ENCODE peak calls at places on chromosomes 11 and 22, in ten cellular contexts. One of them, this sample, is unnamed.

GRCh38 chr11:108170191-108170590 is 48.8 kb downstream of the ACAT1 start:
- ATAC-seq in Right ventricle myocardium superior: no peak
- ATAC-seq in aorta: no peak
- ATAC-seq in left cardiac atrium: no peak
- ATAC-seq in CD4-positive, alpha-beta T cell: no peak
- ATAC-seq in stimulated activated naive CD8-positive, alpha-beta T cell treated with anti-CD3 and anti-CD28 coated beads, Interleukin-15, amount 100 ng/mL, for 72 hours: peak; percentile 77
- ATAC-seq in activated CD8-positive, alpha-beta T cell treated with anti-CD3 and anti-CD28 coated beads for 36 hours: peak; percentile 61
- ATAC-seq in HepG2: no peak
- ATAC-seq in body of pancreas: no peak
- ATAC-seq in heart left ventricle: no peak
- ATAC-seq in this sample: no peak

GRCh38 chr22:23237201-23237798 is 57.0 kb downstream of the BCR start:
- ATAC-seq in Right ventricle myocardium superior: peak; percentile 75
- ATAC-seq in aorta: peak; percentile 20
- ATAC-seq in left cardiac atrium: peak; percentile 84
- ATAC-seq in CD4-positive, alpha-beta T cell: no peak
- ATAC-seq in stimulated activated naive CD8-positive, alpha-beta T cell treated with anti-CD3 and anti-CD28 coated beads, Interleukin-15, amount 100 ng/mL, for 72 hours: no peak
- ATAC-seq in activated CD8-positive, alpha-beta T cell treated with anti-CD3 and anti-CD28 coated beads for 36 hours: no peak
- ATAC-seq in HepG2: no peak
- ATAC-seq in body of pancreas: peak; percentile 65
- ATAC-seq in heart left ventricle: peak; percentile 68
- ATAC-seq in this sample: peak; percentile 83

GRCh38 chr22:39234867-39235687 is 9.7 kb downstream of the PDGFB start:
- ATAC-seq in Right ventricle myocardium superior: peak; percentile 67
- ATAC-seq in aorta: peak; percentile 33
- ATAC-seq in left cardiac atrium: peak; percentile 32
- ATAC-seq in CD4-positive, alpha-beta T cell: peak; percentile 28
- ATAC-seq in stimulated activated naive CD8-positive, alpha-beta T cell treated with anti-CD3 and anti-CD28 coated beads, Interleukin-15, amount 100 ng/mL, for 72 hours: no peak
- ATAC-seq in activated CD8-positive, alpha-beta T cell treated with anti-CD3 and anti-CD28 coated beads for 36 hours: no peak
- ATAC-seq in HepG2: no peak
- ATAC-seq in body of pancreas: peak; percentile 52
- ATAC-seq in heart left ventricle: peak; percentile 58
- ATAC-seq in this sample: peak; percentile 35

GRCh38 chr22:22463855-22464540 is 44.5 kb downstream of the ZNF280B start:
- ATAC-seq in Right ventricle myocardium superior: peak; percentile 79
- ATAC-seq in aorta: no peak
- ATAC-seq in left cardiac atrium: peak; percentile 47
- ATAC-seq in CD4-positive, alpha-beta T cell: no peak
- ATAC-seq in stimulated activated naive CD8-positive, alpha-beta T cell treated with anti-CD3 and anti-CD28 coated beads, Interleukin-15, amount 100 ng/mL, for 72 hours: peak; percentile 55
- ATAC-seq in activated CD8-positive, alpha-beta T cell treated with anti-CD3 and anti-CD28 coated beads for 36 hours: no peak
- ATAC-seq in HepG2: peak; percentile 78
- ATAC-seq in body of pancreas: no peak
- ATAC-seq in heart left ventricle: peak; percentile 49
- ATAC-seq in this sample: no peak

GRCh38 chr11:130774703-130775102 is 141.6 kb downstream of the SNX19 start:
- ATAC-seq in Right ventricle myocardium superior: peak; percentile 75
- ATAC-seq in aorta: no peak
- ATAC-seq in left cardiac atrium: peak; percentile 36
- ATAC-seq in CD4-positive, alpha-beta T cell: no peak
- ATAC-seq in stimulated activated naive CD8-positive, alpha-beta T cell treated with anti-CD3 and anti-CD28 coated beads, Interleukin-15, amount 100 ng/mL, for 72 hours: no peak
- ATAC-seq in activated CD8-positive, alpha-beta T cell treated with anti-CD3 and anti-CD28 coated beads for 36 hours: no peak
- ATAC-seq in HepG2: no peak
- ATAC-seq in body of pancreas: no peak
- ATAC-seq in heart left ventricle: peak; percentile 78
- ATAC-seq in this sample: no peak

GRCh38 chr11:7072401-7073028 is 16.3 kb upstream of the RBMXL2 start:
- ATAC-seq in Right ventricle myocardium superior: no peak
- ATAC-seq in aorta: no peak
- ATAC-seq in left cardiac atrium: no peak
- ATAC-seq in CD4-positive, alpha-beta T cell: no peak
- ATAC-seq in stimulated activated naive CD8-positive, alpha-beta T cell treated with anti-CD3 and anti-CD28 coated beads, Interleukin-15, amount 100 ng/mL, for 72 hours: no peak
- ATAC-seq in activated CD8-positive, alpha-beta T cell treated with anti-CD3 and anti-CD28 coated beads for 36 hours: no peak
- ATAC-seq in HepG2: no peak
- ATAC-seq in body of pancreas: no peak
- ATAC-seq in heart left ventricle: no peak
- ATAC-seq in this sample: no peak

GRCh38 chr11:117299351-117300300 is 8.5 kb downstream of the BACE1-AS start:
- ATAC-seq in Right ventricle myocardium superior: peak; percentile 17
- ATAC-seq in aorta: no peak
- ATAC-seq in left cardiac atrium: peak; percentile 3
- ATAC-seq in CD4-positive, alpha-beta T cell: no peak
- ATAC-seq in stimulated activated naive CD8-positive, alpha-beta T cell treated with anti-CD3 and anti-CD28 coated beads, Interleukin-15, amount 100 ng/mL, for 72 hours: peak; percentile 27
- ATAC-seq in activated CD8-positive, alpha-beta T cell treated with anti-CD3 and anti-CD28 coated beads for 36 hours: no peak
- ATAC-seq in HepG2: peak; percentile 83
- ATAC-seq in body of pancreas: peak; percentile 74
- ATAC-seq in heart left ventricle: no peak
- ATAC-seq in this sample: no peak

GRCh38 chr22:28714043-28714442 is 27.6 kb downstream of the CHEK2 start:
- ATAC-seq in Right ventricle myocardium superior: no peak
- ATAC-seq in aorta: no peak
- ATAC-seq in left cardiac atrium: no peak
- ATAC-seq in CD4-positive, alpha-beta T cell: no peak
- ATAC-seq in stimulated activated naive CD8-positive, alpha-beta T cell treated with anti-CD3 and anti-CD28 coated beads, Interleukin-15, amount 100 ng/mL, for 72 hours: peak; percentile 99
- ATAC-seq in activated CD8-positive, alpha-beta T cell treated with anti-CD3 and anti-CD28 coated beads for 36 hours: peak; percentile 78
- ATAC-seq in HepG2: no peak
- ATAC-seq in body of pancreas: no peak
- ATAC-seq in heart left ventricle: no peak
- ATAC-seq in this sample: no peak

GRCh38 chr22:30992565-30992964 is 23.5 kb downstream of the TUG1 start:
- ATAC-seq in Right ventricle myocardium superior: no peak
- ATAC-seq in aorta: no peak
- ATAC-seq in left cardiac atrium: no peak
- ATAC-seq in CD4-positive, alpha-beta T cell: no peak
- ATAC-seq in stimulated activated naive CD8-positive, alpha-beta T cell treated with anti-CD3 and anti-CD28 coated beads, Interleukin-15, amount 100 ng/mL, for 72 hours: no peak
- ATAC-seq in activated CD8-positive, alpha-beta T cell treated with anti-CD3 and anti-CD28 coated beads for 36 hours: no peak
- ATAC-seq in HepG2: no peak
- ATAC-seq in body of pancreas: no peak
- ATAC-seq in heart left ventricle: no peak
- ATAC-seq in this sample: no peak

GRCh38 chr11:57294225-57295131 is 30.3 kb downstream of the TNKS1BP1 start:
- ATAC-seq in Right ventricle myocardium superior: peak; percentile 26
- ATAC-seq in aorta: peak; percentile 67
- ATAC-seq in left cardiac atrium: peak; percentile 66
- ATAC-seq in CD4-positive, alpha-beta T cell: no peak
- ATAC-seq in stimulated activated naive CD8-positive, alpha-beta T cell treated with anti-CD3 and anti-CD28 coated beads, Interleukin-15, amount 100 ng/mL, for 72 hours: no peak
- ATAC-seq in activated CD8-positive, alpha-beta T cell treated with anti-CD3 and anti-CD28 coated beads for 36 hours: no peak
- ATAC-seq in HepG2: no peak
- ATAC-seq in body of pancreas: peak; percentile 47
- ATAC-seq in heart left ventricle: peak; percentile 63
- ATAC-seq in this sample: peak; percentile 20

GRCh38 chr11:9643751-9644150 is 20.1 kb upstream of the SWAP70 start:
- ATAC-seq in Right ventricle myocardium superior: no peak
- ATAC-seq in aorta: no peak
- ATAC-seq in left cardiac atrium: no peak
- ATAC-seq in CD4-positive, alpha-beta T cell: no peak
- ATAC-seq in stimulated activated naive CD8-positive, alpha-beta T cell treated with anti-CD3 and anti-CD28 coated beads, Interleukin-15, amount 100 ng/mL, for 72 hours: no peak
- ATAC-seq in activated CD8-positive, alpha-beta T cell treated with anti-CD3 and anti-CD28 coated beads for 36 hours: no peak
- ATAC-seq in HepG2: no peak
- ATAC-seq in body of pancreas: no peak
- ATAC-seq in heart left ventricle: no peak
- ATAC-seq in this sample: no peak

GRCh38 chr11:77191823-77192495 is 63.9 kb downstream of the MYO7A start:
- ATAC-seq in Right ventricle myocardium superior: peak; percentile 17
- ATAC-seq in aorta: no peak
- ATAC-seq in left cardiac atrium: no peak
- ATAC-seq in CD4-positive, alpha-beta T cell: peak; percentile 58
- ATAC-seq in stimulated activated naive CD8-positive, alpha-beta T cell treated with anti-CD3 and anti-CD28 coated beads, Interleukin-15, amount 100 ng/mL, for 72 hours: peak; percentile 85
- ATAC-seq in activated CD8-positive, alpha-beta T cell treated with anti-CD3 and anti-CD28 coated beads for 36 hours: peak; percentile 84
- ATAC-seq in HepG2: peak; percentile 67
- ATAC-seq in body of pancreas: peak; percentile 91
- ATAC-seq in heart left ventricle: no peak
- ATAC-seq in this sample: no peak

GRCh38 chr11:44613081-44613628 is 47.7 kb downstream of the CD82 start:
- ATAC-seq in Right ventricle myocardium superior: no peak
- ATAC-seq in aorta: no peak
- ATAC-seq in left cardiac atrium: no peak
- ATAC-seq in CD4-positive, alpha-beta T cell: no peak
- ATAC-seq in stimulated activated naive CD8-positive, alpha-beta T cell treated with anti-CD3 and anti-CD28 coated beads, Interleukin-15, amount 100 ng/mL, for 72 hours: no peak
- ATAC-seq in activated CD8-positive, alpha-beta T cell treated with anti-CD3 and anti-CD28 coated beads for 36 hours: no peak
- ATAC-seq in HepG2: peak; percentile 18
- ATAC-seq in body of pancreas: no peak
- ATAC-seq in heart left ventricle: no peak
- ATAC-seq in this sample: no peak

GRCh38 chr11:126063510-126063858 is 818 bp upstream of the CDON start:
- ATAC-seq in Right ventricle myocardium superior: no peak
- ATAC-seq in aorta: no peak
- ATAC-seq in left cardiac atrium: no peak
- ATAC-seq in CD4-positive, alpha-beta T cell: no peak
- ATAC-seq in stimulated activated naive CD8-positive, alpha-beta T cell treated with anti-CD3 and anti-CD28 coated beads, Interleukin-15, amount 100 ng/mL, for 72 hours: peak; percentile 0
- ATAC-seq in activated CD8-positive, alpha-beta T cell treated with anti-CD3 and anti-CD28 coated beads for 36 hours: no peak
- ATAC-seq in HepG2: peak; percentile 45
- ATAC-seq in body of pancreas: no peak
- ATAC-seq in heart left ventricle: no peak
- ATAC-seq in this sample: no peak

GRCh38 chr11:73480677-73481076 is 104.5 kb downstream of the RELT start:
- ATAC-seq in Right ventricle myocardium superior: peak; percentile 79
- ATAC-seq in aorta: no peak
- ATAC-seq in left cardiac atrium: no peak
- ATAC-seq in CD4-positive, alpha-beta T cell: no peak
- ATAC-seq in stimulated activated naive CD8-positive, alpha-beta T cell treated with anti-CD3 and anti-CD28 coated beads, Interleukin-15, amount 100 ng/mL, for 72 hours: no peak
- ATAC-seq in activated CD8-positive, alpha-beta T cell treated with anti-CD3 and anti-CD28 coated beads for 36 hours: no peak
- ATAC-seq in HepG2: no peak
- ATAC-seq in body of pancreas: peak; percentile 27
- ATAC-seq in heart left ventricle: peak; percentile 65
- ATAC-seq in this sample: no peak

GRCh38 chr11:82842019-82842418 is 58.2 kb downstream of the PRCP start:
- ATAC-seq in Right ventricle myocardium superior: peak; percentile 73
- ATAC-seq in aorta: no peak
- ATAC-seq in left cardiac atrium: peak; percentile 61
- ATAC-seq in CD4-positive, alpha-beta T cell: no peak
- ATAC-seq in stimulated activated naive CD8-positive, alpha-beta T cell treated with anti-CD3 and anti-CD28 coated beads, Interleukin-15, amount 100 ng/mL, for 72 hours: no peak
- ATAC-seq in activated CD8-positive, alpha-beta T cell treated with anti-CD3 and anti-CD28 coated beads for 36 hours: no peak
- ATAC-seq in HepG2: no peak
- ATAC-seq in body of pancreas: no peak
- ATAC-seq in heart left ventricle: peak; percentile 93
- ATAC-seq in this sample: no peak

GRCh38 chr11:67997460-67997921 is 6.4 kb downstream of the UNC93B1 start:
- ATAC-seq in Right ventricle myocardium superior: no peak
- ATAC-seq in aorta: peak; percentile 11
- ATAC-seq in left cardiac atrium: peak; percentile 30
- ATAC-seq in CD4-positive, alpha-beta T cell: no peak
- ATAC-seq in stimulated activated naive CD8-positive, alpha-beta T cell treated with anti-CD3 and anti-CD28 coated beads, Interleukin-15, amount 100 ng/mL, for 72 hours: peak; percentile 39
- ATAC-seq in activated CD8-positive, alpha-beta T cell treated with anti-CD3 and anti-CD28 coated beads for 36 hours: no peak
- ATAC-seq in HepG2: no peak
- ATAC-seq in body of pancreas: no peak
- ATAC-seq in heart left ventricle: peak; percentile 19
- ATAC-seq in this sample: no peak

GRCh38 chr11:119229736-119230135 is 23.6 kb downstream of the CBL start:
- ATAC-seq in Right ventricle myocardium superior: no peak
- ATAC-seq in aorta: no peak
- ATAC-seq in left cardiac atrium: no peak
- ATAC-seq in CD4-positive, alpha-beta T cell: no peak
- ATAC-seq in stimulated activated naive CD8-positive, alpha-beta T cell treated with anti-CD3 and anti-CD28 coated beads, Interleukin-15, amount 100 ng/mL, for 72 hours: no peak
- ATAC-seq in activated CD8-positive, alpha-beta T cell treated with anti-CD3 and anti-CD28 coated beads for 36 hours: no peak
- ATAC-seq in HepG2: no peak
- ATAC-seq in body of pancreas: no peak
- ATAC-seq in heart left ventricle: no peak
- ATAC-seq in this sample: no peak

GRCh38 chr11:92376146-92376599 is 151.6 kb downstream of the FAT3 start:
- ATAC-seq in Right ventricle myocardium superior: no peak
- ATAC-seq in aorta: no peak
- ATAC-seq in left cardiac atrium: no peak
- ATAC-seq in CD4-positive, alpha-beta T cell: no peak
- ATAC-seq in stimulated activated naive CD8-positive, alpha-beta T cell treated with anti-CD3 and anti-CD28 coated beads, Interleukin-15, amount 100 ng/mL, for 72 hours: no peak
- ATAC-seq in activated CD8-positive, alpha-beta T cell treated with anti-CD3 and anti-CD28 coated beads for 36 hours: no peak
- ATAC-seq in HepG2: no peak
- ATAC-seq in body of pancreas: peak; percentile 68
- ATAC-seq in heart left ventricle: no peak
- ATAC-seq in this sample: no peak

GRCh38 chr11:71476926-71477636 is 24.1 kb downstream of the NADSYN1 start:
- ATAC-seq in Right ventricle myocardium superior: no peak
- ATAC-seq in aorta: no peak
- ATAC-seq in left cardiac atrium: no peak
- ATAC-seq in CD4-positive, alpha-beta T cell: no peak
- ATAC-seq in stimulated activated naive CD8-positive, alpha-beta T cell treated with anti-CD3 and anti-CD28 coated beads, Interleukin-15, amount 100 ng/mL, for 72 hours: no peak
- ATAC-seq in activated CD8-positive, alpha-beta T cell treated with anti-CD3 and anti-CD28 coated beads for 36 hours: no peak
- ATAC-seq in HepG2: no peak
- ATAC-seq in body of pancreas: no peak
- ATAC-seq in heart left ventricle: no peak
- ATAC-seq in this sample: no peak

GRCh38 chr11:96079691-96080090 is 155.8 kb upstream of the MTMR2 start:
- ATAC-seq in Right ventricle myocardium superior: no peak
- ATAC-seq in aorta: no peak
- ATAC-seq in left cardiac atrium: no peak
- ATAC-seq in CD4-positive, alpha-beta T cell: no peak
- ATAC-seq in stimulated activated naive CD8-positive, alpha-beta T cell treated with anti-CD3 and anti-CD28 coated beads, Interleukin-15, amount 100 ng/mL, for 72 hours: peak; percentile 39
- ATAC-seq in activated CD8-positive, alpha-beta T cell treated with anti-CD3 and anti-CD28 coated beads for 36 hours: no peak
- ATAC-seq in HepG2: no peak
- ATAC-seq in body of pancreas: no peak
- ATAC-seq in heart left ventricle: no peak
- ATAC-seq in this sample: no peak

GRCh38 chr11:124538019-124538418 is 5.4 kb downstream of the OR8B12 start:
- ATAC-seq in Right ventricle myocardium superior: peak; percentile 76
- ATAC-seq in aorta: peak; percentile 76
- ATAC-seq in left cardiac atrium: peak; percentile 76
- ATAC-seq in CD4-positive, alpha-beta T cell: no peak
- ATAC-seq in stimulated activated naive CD8-positive, alpha-beta T cell treated with anti-CD3 and anti-CD28 coated beads, Interleukin-15, amount 100 ng/mL, for 72 hours: no peak
- ATAC-seq in activated CD8-positive, alpha-beta T cell treated with anti-CD3 and anti-CD28 coated beads for 36 hours: no peak
- ATAC-seq in HepG2: no peak
- ATAC-seq in body of pancreas: peak; percentile 27
- ATAC-seq in heart left ventricle: peak; percentile 42
- ATAC-seq in this sample: peak; percentile 77

GRCh38 chr11:124115782-124116616 is 749 bp downstream of the VWA5A start:
- ATAC-seq in Right ventricle myocardium superior: peak; percentile 60
- ATAC-seq in aorta: peak; percentile 77
- ATAC-seq in left cardiac atrium: peak; percentile 43
- ATAC-seq in CD4-positive, alpha-beta T cell: peak; percentile 41
- ATAC-seq in stimulated activated naive CD8-positive, alpha-beta T cell treated with anti-CD3 and anti-CD28 coated beads, Interleukin-15, amount 100 ng/mL, for 72 hours: peak; percentile 68
- ATAC-seq in activated CD8-positive, alpha-beta T cell treated with anti-CD3 and anti-CD28 coated beads for 36 hours: peak; percentile 34
- ATAC-seq in HepG2: peak; percentile 36
- ATAC-seq in body of pancreas: peak; percentile 63
- ATAC-seq in heart left ventricle: peak; percentile 13
- ATAC-seq in this sample: peak; percentile 22

GRCh38 chr11:59601788-59602187 is 13.8 kb downstream of the OSBP start:
- ATAC-seq in Right ventricle myocardium superior: no peak
- ATAC-seq in aorta: no peak
- ATAC-seq in left cardiac atrium: peak; percentile 50
- ATAC-seq in CD4-positive, alpha-beta T cell: no peak
- ATAC-seq in stimulated activated naive CD8-positive, alpha-beta T cell treated with anti-CD3 and anti-CD28 coated beads, Interleukin-15, amount 100 ng/mL, for 72 hours: no peak
- ATAC-seq in activated CD8-positive, alpha-beta T cell treated with anti-CD3 and anti-CD28 coated beads for 36 hours: no peak
- ATAC-seq in HepG2: no peak
- ATAC-seq in body of pancreas: peak; percentile 91
- ATAC-seq in heart left ventricle: no peak
- ATAC-seq in this sample: no peak

GRCh38 chr11:116547571-116547970 is 225.2 kb downstream of the BUD13 start:
- ATAC-seq in Right ventricle myocardium superior: no peak
- ATAC-seq in aorta: no peak
- ATAC-seq in left cardiac atrium: no peak
- ATAC-seq in CD4-positive, alpha-beta T cell: no peak
- ATAC-seq in stimulated activated naive CD8-positive, alpha-beta T cell treated with anti-CD3 and anti-CD28 coated beads, Interleukin-15, amount 100 ng/mL, for 72 hours: no peak
- ATAC-seq in activated CD8-positive, alpha-beta T cell treated with anti-CD3 and anti-CD28 coated beads for 36 hours: no peak
- ATAC-seq in HepG2: no peak
- ATAC-seq in body of pancreas: no peak
- ATAC-seq in heart left ventricle: no peak
- ATAC-seq in this sample: no peak

GRCh38 chr11:77619576-77620198 is 17.9 kb downstream of the CLNS1A start:
- ATAC-seq in Right ventricle myocardium superior: no peak
- ATAC-seq in aorta: no peak
- ATAC-seq in left cardiac atrium: no peak
- ATAC-seq in CD4-positive, alpha-beta T cell: peak; percentile 41
- ATAC-seq in stimulated activated naive CD8-positive, alpha-beta T cell treated with anti-CD3 and anti-CD28 coated beads, Interleukin-15, amount 100 ng/mL, for 72 hours: no peak
- ATAC-seq in activated CD8-positive, alpha-beta T cell treated with anti-CD3 and anti-CD28 coated beads for 36 hours: no peak
- ATAC-seq in HepG2: no peak
- ATAC-seq in body of pancreas: peak; percentile 42
- ATAC-seq in heart left ventricle: no peak
- ATAC-seq in this sample: no peak

GRCh38 chr11:102117472-102118113 is 7.3 kb downstream of the YAP1 start:
- ATAC-seq in Right ventricle myocardium superior: no peak
- ATAC-seq in aorta: no peak
- ATAC-seq in left cardiac atrium: no peak
- ATAC-seq in CD4-positive, alpha-beta T cell: no peak
- ATAC-seq in stimulated activated naive CD8-positive, alpha-beta T cell treated with anti-CD3 and anti-CD28 coated beads, Interleukin-15, amount 100 ng/mL, for 72 hours: no peak
- ATAC-seq in activated CD8-positive, alpha-beta T cell treated with anti-CD3 and anti-CD28 coated beads for 36 hours: no peak
- ATAC-seq in HepG2: no peak
- ATAC-seq in body of pancreas: no peak
- ATAC-seq in heart left ventricle: no peak
- ATAC-seq in this sample: no peak

GRCh38 chr11:19441752-19442553 is 201.2 kb upstream of the E2F8 start:
- ATAC-seq in Right ventricle myocardium superior: peak; percentile 85
- ATAC-seq in aorta: peak; percentile 48
- ATAC-seq in left cardiac atrium: peak; percentile 80
- ATAC-seq in CD4-positive, alpha-beta T cell: no peak
- ATAC-seq in stimulated activated naive CD8-positive, alpha-beta T cell treated with anti-CD3 and anti-CD28 coated beads, Interleukin-15, amount 100 ng/mL, for 72 hours: peak; percentile 93
- ATAC-seq in activated CD8-positive, alpha-beta T cell treated with anti-CD3 and anti-CD28 coated beads for 36 hours: peak; percentile 94
- ATAC-seq in HepG2: no peak
- ATAC-seq in body of pancreas: peak; percentile 94
- ATAC-seq in heart left ventricle: peak; percentile 92
- ATAC-seq in this sample: peak; percentile 57